ENCODE peak calls at places on chromosomes 1 and 21, in eight cellular contexts. D, S, Q, A, J, Y, C and E are unnamed samples.

GRCh38 chr1:174191255-174191906 is 32.1 kb downstream of the RABGAP1L start:
- DNase-seq in D (no peak), A (no peak), S (no peak), Y (no peak), C (no peak), Q (peak), J (no peak), E (no peak)

GRCh38 chr1:243496173-243496553 is 240.3 kb downstream of the SDCCAG8 start:
- DNase-seq in Y (no peak), C (no peak), A (peak), J (no peak), S (peak), D (peak), Q (no peak), E (no peak)

GRCh38 chr1:54791880-54792522 is 9.1 kb downstream of the TTC22 start:
- DNase-seq in Y (peak), D (peak), Q (peak), J (peak), C (no peak), S (peak), A (no peak), E (peak)

GRCh38 chr1:203408485-203409229 is 57.7 kb upstream of the FMOD start:
- DNase-seq in Q (peak), D (no peak), J (no peak), A (peak), Y (peak), C (no peak), S (peak), E (no peak)

GRCh38 chr1:77499466-77499865 is 183.0 kb downstream of the ZZZ3 start:
- DNase-seq in Y (no peak), Q (no peak), D (no peak), A (no peak), J (no peak), C (no peak), S (no peak), E (no peak)

GRCh38 chr1:178341218-178341956 is 155.4 kb downstream of the CLEC20A start:
- DNase-seq in D (peak), Q (peak), Y (no peak), S (no peak), J (no peak), A (peak), C (no peak), E (peak)

GRCh38 chr21:42971897-42972275 is 2.5 kb upstream of the PKNOX1 start:
- DNase-seq in A (peak), D (peak), J (no peak), S (no peak), Y (no peak), Q (no peak), C (no peak), E (peak)

GRCh38 chr1:3597599-3597964 is 13.7 kb downstream of the MEGF6 start:
- DNase-seq in Y (no peak), Q (no peak), C (no peak), S (no peak), D (no peak), J (no peak), A (no peak), E (peak)

GRCh38 chr1:163970699-163971098 is 588.3 kb upstream of the PBX1 start:
- DNase-seq in J (no peak), D (no peak), C (no peak), Q (no peak), S (peak), Y (no peak), A (no peak), E (no peak)

GRCh38 chr1:207938016-207938415 is 27.1 kb upstream of the CD34 start:
- DNase-seq in C (peak), S (no peak), A (no peak), Y (peak), D (no peak), Q (peak), J (no peak), E (no peak)

GRCh38 chr21:46040707-46041106 is 57.2 kb upstream of the COL6A2 start:
- DNase-seq in D (no peak), C (no peak), A (no peak), S (no peak), Y (no peak), Q (peak), J (no peak), E (no peak)

GRCh38 chr1:228035844-228036243 is 29.0 kb downstream of the WNT3A start:
- DNase-seq in C (no peak), J (no peak), S (no peak), A (peak), D (no peak), Q (no peak), Y (no peak), E (no peak)

GRCh38 chr1:66168467-66168887 is 365.5 kb upstream of the SGIP1 start:
- DNase-seq in Y (no peak), C (no peak), D (no peak), S (no peak), Q (peak), A (no peak), J (no peak), E (peak)

GRCh38 chr1:55589656-55590297 is 374.6 kb upstream of the USP24 start:
- DNase-seq in A (no peak), Y (no peak), J (no peak), C (no peak), Q (peak), S (no peak), D (no peak), E (no peak)